ENCODE peak calls at places on chromosomes 13 and 19, in eight cellular contexts. F is fibroblast of pulmonary artery, O is body of pancreas, T is stomach, R is cardiac fibroblast, C is HFF-Myc, D is psoas muscle, K is GM12865. A is an unnamed sample.

GRCh38 chr19:661427-662196 is 1.4 kb downstream of the RNF126 start:
- DNase-seq in F (no peak), O (no peak), T (peak), R (no peak), C (no peak), D (no peak), K (peak), A (no peak)

GRCh38 chr13:80224468-80224867 is 116.5 kb downstream of the SPRY2 start:
- DNase-seq in F (peak), O (no peak), T (no peak), R (peak), C (no peak), D (no peak), K (no peak), A (peak)

GRCh38 chr19:11338164-11338563 is 1.3 kb downstream of the RAB3D start:
- DNase-seq in F (no peak), O (no peak), T (no peak), R (no peak), C (no peak), D (no peak), K (no peak), A (no peak)

GRCh38 chr19:19010551-19010950 is 22.8 kb downstream of the SUGP2 start:
- DNase-seq in F (no peak), O (no peak), T (no peak), R (no peak), C (no peak), D (no peak), K (no peak), A (no peak)

GRCh38 chr13:24247016-24247415 is 62.4 kb upstream of the C1QTNF9 start:
- DNase-seq in F (no peak), O (no peak), T (no peak), R (no peak), C (no peak), D (no peak), K (no peak), A (no peak)

GRCh38 chr19:56973713-56974553 is 133.4 kb upstream of the PEG3 start:
- DNase-seq in F (no peak), O (no peak), T (no peak), R (no peak), C (no peak), D (no peak), K (no peak), A (no peak)

GRCh38 chr19:16025108-16026101 is 50.9 kb upstream of the TPM4 start:
- DNase-seq in F (peak), O (peak), T (peak), R (peak), C (peak), D (no peak), K (peak), A (peak)

GRCh38 chr13:113170503-113170902 is 12.1 kb downstream of the PROZ start:
- DNase-seq in F (no peak), O (no peak), T (no peak), R (no peak), C (no peak), D (no peak), K (no peak), A (no peak)

GRCh38 chr13:27379126-27379525 is 45.3 kb upstream of the GTF3A start:
- DNase-seq in F (no peak), O (no peak), T (no peak), R (no peak), C (no peak), D (no peak), K (no peak), A (no peak)

GRCh38 chr13:39684531-39685137 is 29.2 kb downstream of the COG6 start:
- DNase-seq in F (peak), O (no peak), T (no peak), R (peak), C (no peak), D (no peak), K (peak), A (peak)

GRCh38 chr13:80361883-80362327 is 21.0 kb upstream of the SPRY2 start:
- DNase-seq in F (no peak), O (no peak), T (no peak), R (no peak), C (no peak), D (no peak), K (peak), A (no peak)

GRCh38 chr19:18833849-18834643 is 2.3 kb downstream of the UPF1 start:
- DNase-seq in F (no peak), O (peak), T (no peak), R (no peak), C (no peak), D (no peak), K (no peak), A (peak)

GRCh38 chr19:35729763-35730162 is 12.0 kb downstream of the KMT2B start:
- DNase-seq in F (no peak), O (no peak), T (no peak), R (no peak), C (no peak), D (no peak), K (no peak), A (no peak)

GRCh38 chr13:33380487-33381079 is 95.0 kb upstream of the STARD13 start:
- DNase-seq in F (no peak), O (no peak), T (no peak), R (no peak), C (no peak), D (no peak), K (peak), A (no peak)

GRCh38 chr13:48908381-48909087 is 67.2 kb upstream of the FNDC3A start:
- DNase-seq in F (peak), O (no peak), T (no peak), R (peak), C (no peak), D (no peak), K (no peak), A (peak)

GRCh38 chr19:17830567-17831418 is 9.5 kb upstream of the INSL3 start:
- DNase-seq in F (peak), O (peak), T (peak), R (peak), C (no peak), D (peak), K (peak), A (peak)

GRCh38 chr13:84273163-84273562 is 390.9 kb upstream of the SLITRK1 start:
- DNase-seq in F (no peak), O (no peak), T (no peak), R (no peak), C (no peak), D (no peak), K (no peak), A (no peak)

GRCh38 chr19:55677572-55678028 is 2.6 kb downstream of the EPN1 start:
- DNase-seq in F (no peak), O (peak), T (peak), R (no peak), C (no peak), D (no peak), K (peak), A (no peak)

GRCh38 chr13:50081106-50081898 is 66.1 kb downstream of the KCNRG start:
- DNase-seq in F (no peak), O (peak), T (peak), R (no peak), C (no peak), D (peak), K (peak), A (no peak)

GRCh38 chr13:98975822-98976261 is 2.0 kb downstream of the DOCK9 start:
- DNase-seq in F (peak), O (no peak), T (no peak), R (no peak), C (no peak), D (no peak), K (no peak), A (no peak)
- H3K4me3 ChIP-seq in F (peak), O (no peak), T (peak), R (peak), C (peak), D (peak), K (no peak), A (no peak)

GRCh38 chr19:45092747-45093678 is at the start of gene PPP1R37:
- DNase-seq in F (peak), O (peak), T (peak), R (peak), C (peak), D (peak), K (peak), A (peak)
- TF ChIP-seq CTCF in F (no peak), O (no peak), T (no peak), R (no peak), C (peak), D (peak), K (peak), A (no peak)

DNA sequence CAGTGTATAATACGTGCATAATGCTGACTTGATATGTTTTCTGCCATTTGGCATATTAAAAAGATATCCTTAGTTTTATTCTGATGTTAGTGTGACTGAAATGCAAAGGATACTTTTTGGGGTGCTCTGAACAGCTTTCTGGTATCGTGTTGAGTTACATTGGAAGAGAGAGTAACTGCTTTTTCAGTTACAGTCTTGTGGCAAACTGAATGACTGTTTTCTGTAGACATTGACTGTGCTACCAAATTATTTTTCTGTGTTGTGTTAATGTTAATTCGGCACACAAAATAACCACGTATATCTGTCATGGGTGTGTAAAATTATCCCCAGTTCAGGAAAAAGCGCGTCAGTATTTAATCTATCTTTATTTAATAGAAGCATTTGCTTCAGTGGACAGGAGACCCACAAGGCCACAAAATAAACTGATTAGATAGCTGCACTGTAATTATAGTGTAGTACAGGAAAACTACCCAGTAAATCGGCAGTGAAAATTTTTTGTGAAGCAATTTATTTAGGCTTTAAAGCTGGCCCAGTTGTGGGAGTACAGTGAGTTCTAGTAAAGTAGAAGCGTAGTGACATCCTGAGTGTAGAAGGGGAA is 2.5 kb downstream of the URI1 start:
- DNase-seq in F (no peak), O (no peak), T (no peak), R (no peak), C (no peak), D (no peak), K (peak), A (no peak)
- H3K4me3 ChIP-seq in F (no peak), O (no peak), T (no peak), R (no peak), C (peak), D (peak), K (peak), A (no peak)

DNA sequence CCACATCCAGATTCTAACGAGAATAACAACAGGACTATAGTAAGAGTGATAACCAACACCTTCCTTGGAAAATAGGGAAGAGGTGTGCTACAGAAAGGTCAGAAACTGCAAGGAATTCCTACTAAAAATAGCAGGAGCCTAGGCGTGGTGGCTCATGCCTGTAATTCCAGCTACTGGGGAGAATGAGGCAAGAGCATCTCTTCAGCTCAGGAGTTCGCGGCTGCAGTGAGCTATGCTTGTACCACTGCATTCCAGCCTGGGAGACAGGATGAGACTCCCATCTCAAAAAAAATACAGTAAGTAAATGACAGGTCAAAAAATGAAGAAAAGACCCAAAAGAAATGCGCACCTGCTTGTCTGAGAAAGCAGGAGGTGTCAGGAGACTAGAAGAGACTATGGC is 101.5 kb upstream of the TSHZ3 start:
- DNase-seq in F (no peak), O (no peak), T (no peak), R (no peak), C (no peak), D (no peak), K (no peak), A (no peak)
- TF ChIP-seq CTCF in F (no peak), O (no peak), T (no peak), R (no peak), C (no peak), D (no peak), K (no peak), A (no peak)

A was measured in fibroblast of mammary gland.